ENCODE peak calls at places on chromosomes 5 and 9, in nine cellular contexts. A is GM12892, S is transverse colon, Q is stomach, C is HL-60, P is sigmoid colon, V is GM23338, B is HCT116, E is GM12891. Y is an unnamed sample.

GRCh38 chr9:127170652-127171051 is 48.2 kb upstream of the ANGPTL2 start:
- DNase-seq in P (peak), Q (peak), B (no peak), S (no peak), V (no peak), C (no peak), E (no peak), A (no peak), Y (no peak)

GRCh38 chr5:80793354-80793753 is 138.6 kb upstream of the DHFR start:
- DNase-seq in A (no peak), Q (no peak), P (no peak), C (no peak), S (no peak), B (no peak), V (peak), E (no peak), Y (no peak)

GRCh38 chr5:138149530-138149929 is 10.3 kb upstream of the NME5 start:
- DNase-seq in B (no peak), P (no peak), Q (no peak), V (peak), C (no peak), E (no peak), A (no peak), S (no peak), Y (no peak)

GRCh38 chr9:108086624-108087023 is 597.1 kb upstream of the KLF4 start:
- DNase-seq in E (no peak), B (no peak), V (peak), S (no peak), C (no peak), A (no peak), P (no peak), Q (no peak), Y (no peak)

GRCh38 chr9:33677961-33678360 is 117.4 kb upstream of the PRSS3 start:
- DNase-seq in V (no peak), P (no peak), C (no peak), B (no peak), A (no peak), Q (no peak), E (no peak), S (no peak), Y (no peak)

GRCh38 chr5:158725223-158725825 is 374.4 kb downstream of the EBF1 start:
- DNase-seq in E (no peak), Q (no peak), P (no peak), C (no peak), S (no peak), V (no peak), A (no peak), B (no peak), Y (no peak)

GRCh38 chr5:124102491-124102890 is 590.5 kb downstream of the CSNK1G3 start:
- DNase-seq in E (no peak), A (no peak), P (no peak), S (no peak), B (no peak), C (no peak), V (no peak), Q (no peak), Y (no peak)

GRCh38 chr5:156835905-156836304 is 14.2 kb upstream of the PPP1R2B start:
- DNase-seq in V (peak), S (no peak), Q (no peak), B (peak), A (no peak), C (no peak), E (no peak), P (no peak), Y (no peak)

GRCh38 chr5:124979174-124979573 is 232.7 kb upstream of the ZNF608 start:
- DNase-seq in S (no peak), C (no peak), B (no peak), A (no peak), E (no peak), V (peak), P (no peak), Q (no peak), Y (peak)

GRCh38 chr9:129581505-129581904 is 39.4 kb downstream of the C9orf50 start:
- DNase-seq in Q (no peak), B (no peak), V (no peak), P (no peak), S (no peak), C (no peak), A (no peak), E (no peak), Y (no peak)

GRCh38 chr5:126497506-126497905 is 74.3 kb downstream of the GRAMD2B start:
- DNase-seq in V (no peak), E (no peak), C (no peak), S (no peak), P (no peak), Q (no peak), A (no peak), B (no peak), Y (no peak)

GRCh38 chr9:91914404-91914803 is 35.6 kb downstream of the ROR2 start:
- DNase-seq in Q (no peak), V (peak), B (no peak), E (no peak), S (no peak), A (no peak), P (no peak), C (no peak), Y (no peak)

GRCh38 chr5:39420482-39421145 is 4.2 kb downstream of the DAB2 start:
- DNase-seq in Q (peak), B (no peak), C (peak), V (no peak), A (no peak), S (peak), P (peak), E (no peak), Y (peak)

GRCh38 chr5:163893301-163893700 is 387.9 kb downstream of the MAT2B start:
- DNase-seq in S (no peak), B (no peak), A (no peak), C (no peak), E (no peak), V (no peak), Q (no peak), P (no peak), Y (no peak)

GRCh38 chr9:127177221-127177620 is 54.8 kb upstream of the ANGPTL2 start:
- DNase-seq in Q (peak), P (peak), E (no peak), A (no peak), B (no peak), C (peak), S (peak), V (no peak), Y (no peak)

GRCh38 chr5:58043607-58043945 is 416.3 kb downstream of the PLK2 start:
- DNase-seq in P (no peak), A (no peak), E (no peak), S (no peak), B (no peak), Q (no peak), C (no peak), V (no peak), Y (no peak)

GRCh38 chr5:136058031-136058971 is 29.5 kb downstream of the TGFBI start:
- DNase-seq in E (no peak), S (peak), P (peak), A (no peak), Q (peak), V (peak), B (peak), C (no peak), Y (peak)

GRCh38 chr5:144072518-144072927 is 97.9 kb downstream of the YIPF5 start:
- DNase-seq in P (no peak), C (no peak), V (no peak), B (no peak), S (no peak), E (no peak), Q (no peak), A (no peak), Y (no peak)

GRCh38 chr9:14111670-14112069 is 202.3 kb downstream of the NFIB start:
- DNase-seq in B (no peak), S (no peak), E (no peak), P (no peak), V (no peak), Q (no peak), C (no peak), A (no peak), Y (no peak)

GRCh38 chr5:124745367-124746251 is 830 bp downstream of the ZNF608 start:
- DNase-seq in B (no peak), E (no peak), S (no peak), A (no peak), V (no peak), C (no peak), Q (no peak), P (no peak), Y (peak)

GRCh38 chr5:72241346-72242003 is 78.6 kb downstream of the MRPS27 start:
- DNase-seq in Q (no peak), V (no peak), E (no peak), P (no peak), A (no peak), B (no peak), C (no peak), S (no peak), Y (no peak)

GRCh38 chr9:134268308-134268724 is 57.9 kb upstream of the RXRA start:
- DNase-seq in C (peak), S (peak), A (peak), V (no peak), B (no peak), P (no peak), Q (peak), E (peak), Y (no peak)
- TF ChIP-seq POLR2AphosphoS5 in C (peak), S (no peak), A (no peak), V (no peak), B (no peak), P (no peak), Q (no peak), E (no peak), Y (no peak)

GRCh38 chr5:5235685-5236084 is 95.6 kb downstream of the ADAMTS16 start:
- DNase-seq in S (no peak), C (no peak), V (no peak), P (no peak), A (no peak), Q (no peak), B (no peak), E (no peak), Y (no peak)
- TF ChIP-seq POLR2AphosphoS5 in S (no peak), C (no peak), V (no peak), P (no peak), A (no peak), Q (no peak), B (no peak), E (no peak), Y (no peak)

GRCh38 chr9:37037137-37037743 is 3.2 kb upstream of the PAX5 start:
- DNase-seq in Q (no peak), A (peak), E (no peak), V (peak), S (no peak), P (no peak), C (no peak), B (no peak), Y (peak)

GRCh38 chr9:37036237-37037136 is 2.4 kb upstream of the PAX5 start:
- DNase-seq in B (no peak), V (peak), S (peak), A (peak), E (no peak), Q (peak), P (no peak), C (no peak), Y (peak)

GRCh38 chr9:37035472-37036236 is 1.6 kb upstream of the PAX5 start:
- DNase-seq in E (no peak), S (no peak), Q (no peak), C (no peak), V (peak), B (no peak), P (no peak), A (peak), Y (no peak)

GRCh38 chr9:37039065-37039464 is 5.0 kb upstream of the PAX5 start:
- DNase-seq in P (no peak), S (no peak), E (no peak), C (no peak), V (no peak), A (no peak), Q (no peak), B (no peak), Y (no peak)

GRCh38 chr9:37037744-37038640 is 3.9 kb upstream of the PAX5 start:
- DNase-seq in A (peak), Q (no peak), E (no peak), P (no peak), C (no peak), B (no peak), V (peak), S (peak), Y (no peak)
- TF ChIP-seq POLR2AphosphoS5 in A (peak), Q (no peak), E (peak), P (no peak), C (no peak), B (no peak), V (no peak), S (no peak), Y (no peak)

GRCh38 chr9:88583901-88584596 is 49.1 kb downstream of the NXNL2 start:
- DNase-seq in B (no peak), A (no peak), C (no peak), Q (no peak), S (no peak), E (no peak), V (no peak), P (no peak), Y (no peak)
- TF ChIP-seq POLR2AphosphoS5 in B (no peak), A (no peak), C (no peak), Q (peak), S (peak), E (no peak), V (no peak), P (peak), Y (no peak)

DNA sequence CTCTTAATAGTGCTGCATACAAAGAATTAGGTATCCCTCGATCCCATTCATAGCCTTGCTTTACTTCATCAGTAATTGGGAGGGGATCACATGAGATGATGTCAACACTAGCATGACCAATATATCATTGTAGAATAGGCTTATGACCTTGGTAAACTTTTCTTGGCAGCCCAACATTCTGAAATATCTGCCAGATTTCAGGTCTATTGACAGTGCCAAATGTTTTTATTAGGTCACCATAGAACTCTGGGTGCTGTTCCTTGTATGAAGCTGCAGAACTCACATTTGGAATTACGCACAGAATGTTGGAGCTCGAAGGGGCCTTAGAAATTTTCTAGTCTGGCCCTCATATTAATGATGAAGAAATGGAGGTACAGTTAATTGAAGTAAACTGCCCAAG is 228.8 kb downstream of the FGF10 start:
- DNase-seq in P (no peak), B (no peak), A (no peak), C (no peak), E (no peak), S (no peak), V (no peak), Q (no peak), Y (no peak)
- TF ChIP-seq POLR2AphosphoS5 in P (peak), B (no peak), A (no peak), C (no peak), E (no peak), S (no peak), V (no peak), Q (no peak), Y (no peak)

DNA sequence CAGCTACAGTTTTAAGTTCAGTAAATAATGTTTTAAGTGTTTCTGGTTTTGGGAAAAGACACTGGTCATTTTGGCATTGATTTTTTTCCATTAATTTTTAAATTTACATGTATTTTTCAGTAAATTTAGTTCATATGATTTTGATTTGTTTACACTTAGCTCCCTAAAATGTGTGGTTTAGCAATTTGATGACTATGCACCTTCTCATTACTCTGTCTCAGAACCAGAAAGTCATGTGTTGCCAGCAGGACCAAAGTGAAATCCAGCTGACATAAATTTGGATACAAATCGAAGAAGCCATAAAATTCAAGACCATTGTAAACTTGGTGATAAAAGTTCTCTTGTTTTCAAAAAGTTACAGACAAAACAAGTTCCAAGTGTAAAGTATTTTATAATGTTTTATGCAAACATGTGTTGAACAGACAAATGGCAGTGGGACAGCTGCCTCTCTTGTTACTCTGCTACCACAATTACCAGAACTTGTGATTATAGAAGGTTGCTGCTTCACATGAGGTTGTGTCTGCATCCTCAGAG is 354.8 kb downstream of the NR2F1-AS1 start:
- DNase-seq in S (no peak), C (no peak), P (no peak), A (no peak), V (no peak), E (no peak), Q (no peak), B (no peak), Y (no peak)
- TF ChIP-seq POLR2AphosphoS5 in S (no peak), C (no peak), P (no peak), A (no peak), V (no peak), E (no peak), Q (no peak), B (no peak), Y (no peak)

GRCh38 chr5:132829742-132830435 is 558 bp downstream of the SHROOM1 start:
- DNase-seq in V (peak), C (no peak), E (peak), P (peak), A (peak), Q (peak), B (peak), S (peak), Y (peak)
- TF ChIP-seq POLR2AphosphoS5 in V (no peak), C (no peak), E (no peak), P (peak), A (no peak), Q (no peak), B (no peak), S (peak), Y (peak)

GRCh38 chr5:172769324-172769597 is 1.7 kb downstream of the DUSP1 start:
- DNase-seq in S (no peak), C (no peak), B (no peak), E (no peak), P (no peak), Q (no peak), V (no peak), A (no peak), Y (no peak)
- TF ChIP-seq POLR2AphosphoS5 in S (no peak), C (no peak), B (no peak), E (no peak), P (no peak), Q (no peak), V (no peak), A (peak), Y (no peak)

GRCh38 chr5:45750574-45750973 is 54.4 kb upstream of the HCN1 start:
- DNase-seq in Q (no peak), B (no peak), A (no peak), E (no peak), P (no peak), C (no peak), S (no peak), V (no peak), Y (no peak)
- TF ChIP-seq POLR2AphosphoS5 in Q (no peak), B (no peak), A (no peak), E (no peak), P (no peak), C (no peak), S (no peak), V (no peak), Y (no peak)

GRCh38 chr5:83512051-83512745 is 40.7 kb downstream of the VCAN start:
- DNase-seq in B (no peak), C (no peak), S (no peak), A (no peak), E (no peak), V (no peak), P (no peak), Q (no peak), Y (peak)
- TF ChIP-seq POLR2AphosphoS5 in B (no peak), C (no peak), S (no peak), A (no peak), E (no peak), V (no peak), P (no peak), Q (no peak), Y (no peak)